ENCODE peak calls at places on chromosomes 13 and 19, in five cellular contexts. B, W, J, E and H are unnamed samples.

GRCh38 chr19:51146751-51147150 is 4.7 kb downstream of the SIGLEC7 start:
- DNase-seq in B (no peak), W (no peak), J (no peak), E (no peak), H (no peak)

GRCh38 chr19:37362733-37363132 is 8.2 kb upstream of the ZNF527 start:
- DNase-seq in B (peak; percentile 19), W (no peak), J (peak; percentile 66), E (peak; percentile 76), H (no peak)

GRCh38 chr19:17989425-17990094 is 18.4 kb upstream of the ARRDC2 start:
- DNase-seq in B (no peak), W (no peak), J (no peak), E (no peak), H (no peak)

GRCh38 chr13:76856141-76856571 is 30.0 kb downstream of the KCTD12 start:
- DNase-seq in B (no peak), W (no peak), J (no peak), E (no peak), H (no peak)

GRCh38 chr19:48752511-48753365 is at the start of gene FUT1:
- DNase-seq in B (peak; percentile 94), W (no peak), J (peak; percentile 61), E (peak; percentile 94), H (peak; percentile 84)

GRCh38 chr19:52007805-52008557 is at the start of gene ZNF615:
- DNase-seq in B (peak; percentile 90), W (peak; percentile 79), J (peak; percentile 60), E (peak; percentile 94), H (peak; percentile 93)

GRCh38 chr19:29266603-29267002 is 53.7 kb upstream of the UQCRFS1 start:
- DNase-seq in B (no peak), W (no peak), J (no peak), E (no peak), H (no peak)

GRCh38 chr19:4386038-4386782 is 14.1 kb downstream of the SH3GL1 start:
- DNase-seq in B (no peak), W (peak; percentile 39), J (no peak), E (no peak), H (no peak)

GRCh38 chr19:32357720-32358119 is 12.3 kb downstream of the ZNF507 start:
- DNase-seq in B (no peak), W (no peak), J (no peak), E (no peak), H (no peak)

GRCh38 chr19:40803857-40804782 is 5.1 kb downstream of the EGLN2 start:
- DNase-seq in B (peak; percentile 73), W (no peak), J (no peak), E (peak; percentile 64), H (peak; percentile 37)

GRCh38 chr19:50467566-50467965 is 8.7 kb upstream of the EMC10 start:
- DNase-seq in B (no peak), W (no peak), J (no peak), E (no peak), H (no peak)

GRCh38 chr13:31998131-31998530 is 33.4 kb upstream of the FRY start:
- DNase-seq in B (no peak), W (no peak), J (no peak), E (peak; percentile 85), H (no peak)

GRCh38 chr19:56308792-56309191 is 5.8 kb downstream of the ZSCAN5A start:
- DNase-seq in B (no peak), W (no peak), J (no peak), E (no peak), H (no peak)

GRCh38 chr19:14795078-14795721 is 16.8 kb upstream of the ADGRE2 start:
- DNase-seq in B (peak; percentile 39), W (no peak), J (no peak), E (no peak), H (no peak)

GRCh38 chr13:33832872-33833271 is 14.9 kb downstream of the RFC3 start:
- DNase-seq in B (no peak), W (no peak), J (no peak), E (no peak), H (no peak)

GRCh38 chr19:41702208-41702651 is 6.2 kb upstream of the CEACAM5 start:
- DNase-seq in B (peak; percentile 66), W (no peak), J (no peak), E (no peak), H (no peak)

GRCh38 chr13:106129273-106129672 is 406.2 kb downstream of the EFNB2 start:
- DNase-seq in B (no peak), W (no peak), J (no peak), E (no peak), H (no peak)

GRCh38 chr13:107296804-107297203 is 728.9 kb upstream of the ARGLU1 start:
- DNase-seq in B (no peak), W (no peak), J (no peak), E (no peak), H (no peak)

GRCh38 chr19:21698215-21698614 is 69.2 kb downstream of the ZNF100 start:
- DNase-seq in B (peak; percentile 42), W (no peak), J (no peak), E (peak; percentile 53), H (peak; percentile 68)

GRCh38 chr19:16202320-16203255 is 4.9 kb downstream of the AP1M1 start:
- DNase-seq in B (no peak), W (no peak), J (no peak), E (no peak), H (peak; percentile 9)

GRCh38 chr19:277581-278165 is 13.5 kb downstream of the PLPP2 start:
- DNase-seq in B (peak; percentile 59), W (no peak), J (no peak), E (peak; percentile 61), H (no peak)

GRCh38 chr13:79589605-79590511 is 108.9 kb downstream of the NDFIP2 start:
- DNase-seq in B (peak; percentile 15), W (no peak), J (no peak), E (no peak), H (no peak)

GRCh38 chr19:658916-659839 is 3.8 kb downstream of the RNF126 start:
- DNase-seq in B (no peak), W (no peak), J (no peak), E (no peak), H (peak; percentile 64)

GRCh38 chr19:11887247-11887617 is 350 bp upstream of the ZNF69 start:
- DNase-seq in B (no peak), W (no peak), J (no peak), E (peak; percentile 56), H (no peak)

GRCh38 chr13:37074703-37075102 is 15.2 kb upstream of the SUPT20H start:
- DNase-seq in B (peak; percentile 9), W (no peak), J (no peak), E (peak; percentile 21), H (peak; percentile 15)

GRCh38 chr19:45323671-45324081 is 1.0 kb upstream of the CKM start:
- DNase-seq in B (no peak), W (no peak), J (no peak), E (peak; percentile 57), H (no peak)

GRCh38 chr13:87656311-87656710 is 14.9 kb upstream of the SLITRK5 start:
- DNase-seq in B (no peak), W (no peak), J (no peak), E (no peak), H (no peak)

GRCh38 chr13:112638157-112638750 is 50.3 kb upstream of the TUBGCP3 start:
- DNase-seq in B (peak; percentile 34), W (no peak), J (no peak), E (no peak), H (no peak)

GRCh38 chr19:17205237-17206140 is 9.7 kb upstream of the USE1 start:
- DNase-seq in B (peak; percentile 73), W (no peak), J (peak; percentile 54), E (peak; percentile 81), H (peak; percentile 56)

GRCh38 chr19:57578487-57579205 is at the start of gene ZNF416:
- DNase-seq in B (peak; percentile 99), W (peak; percentile 78), J (peak; percentile 99), E (peak; percentile 100), H (peak; percentile 100)

GRCh38 chr13:113861433-113862030 is 2.3 kb downstream of the GAS6 start:
- DNase-seq in B (peak; percentile 83), W (no peak), J (no peak), E (peak; percentile 38), H (no peak)

GRCh38 chr19:31969110-31969509 is 376.3 kb upstream of the ZNF507 start:
- DNase-seq in B (no peak), W (no peak), J (no peak), E (no peak), H (no peak)

GRCh38 chr19:10118960-10119359 is 739 bp downstream of the EIF3G start:
- DNase-seq in B (peak; percentile 35), W (no peak), J (no peak), E (peak; percentile 45), H (no peak)

GRCh38 chr13:71254384-71254783 is 612.6 kb downstream of the DACH1 start:
- DNase-seq in B (no peak), W (no peak), J (no peak), E (peak; percentile 67), H (no peak)

GRCh38 chr13:94470126-94470525 is 9.4 kb downstream of the DCT start:
- DNase-seq in B (no peak), W (no peak), J (no peak), E (no peak), H (no peak)

GRCh38 chr19:41958367-41959055 is 610 bp downstream of the RABAC1 start:
- DNase-seq in B (peak; percentile 78), W (peak; percentile 27), J (peak; percentile 17), E (peak; percentile 92), H (peak; percentile 75)

GRCh38 chr19:40806385-40807146 is 7.6 kb downstream of the EGLN2 start:
- DNase-seq in B (no peak), W (peak; percentile 60), J (peak; percentile 90), E (peak; percentile 100), H (peak; percentile 98)